ENCODE peak calls at places on chromosomes 12 and 14, in five cellular contexts. Z is coronary artery, F is PC-9, L is pancreas, B is aorta. H is an unnamed sample.
A peak's percentile ranks its signal among the peaks of the same experiment; 100 is the strongest.

GRCh38 chr12:15701212-15701611 is 88.0 kb downstream of the EPS8 start:
- DNase-seq in Z (no peak), F (no peak), B (no peak), L (no peak), H (no peak)

GRCh38 chr12:77133566-77133965 is 68.2 kb upstream of the E2F7 start:
- DNase-seq in Z (no peak), F (peak; percentile 40), B (no peak), L (no peak), H (peak; percentile 27)

GRCh38 chr14:53462931-53463778 is 310.0 kb upstream of the DDHD1 start:
- DNase-seq in B (no peak), Z (no peak), L (no peak), F (no peak), H (no peak)

GRCh38 chr14:55979096-55979495 is 139.1 kb upstream of the PELI2 start:
- DNase-seq in F (no peak), Z (no peak), L (no peak), B (no peak), H (no peak)

GRCh38 chr14:78598046-78598652 is 428.0 kb downstream of the NRXN3 start:
- DNase-seq in Z (no peak), B (no peak), L (peak; percentile 36), F (peak; percentile 29), H (peak; percentile 38)

GRCh38 chr12:26961803-26962202 is 23.5 kb downstream of the FGFR1OP2 start:
- DNase-seq in B (no peak), Z (no peak), F (no peak), L (no peak), H (no peak)

GRCh38 chr12:103589517-103589916 is 2.4 kb downstream of the STAB2 start:
- DNase-seq in L (no peak), Z (no peak), B (no peak), F (no peak), H (no peak)

GRCh38 chr12:92398565-92399309 is 253.1 kb upstream of the BTG1 start:
- DNase-seq in Z (no peak), F (no peak), B (no peak), L (no peak), H (no peak)

GRCh38 chr12:116539361-116539771 is 19.8 kb upstream of the MAP1LC3B2 start:
- DNase-seq in F (no peak), B (no peak), Z (no peak), L (no peak), H (no peak)

GRCh38 chr14:32620724-32621123 is 291.6 kb downstream of the AKAP6 start:
- DNase-seq in B (no peak), Z (no peak), L (no peak), F (no peak), H (no peak)

GRCh38 chr14:47676301-47676617 is 854 bp upstream of the MDGA2 start:
- DNase-seq in L (no peak), B (peak; percentile 65), Z (no peak), F (no peak), H (no peak)

GRCh38 chr12:80313184-80313583 is 130.9 kb upstream of the PTPRQ start:
- DNase-seq in L (no peak), B (no peak), Z (no peak), F (no peak), H (no peak)

GRCh38 chr12:42396473-42397259 is 70.7 kb downstream of the PPHLN1 start:
- DNase-seq in L (no peak), Z (no peak), B (no peak), F (no peak), H (no peak)

GRCh38 chr12:131222271-131223139 is 268.8 kb downstream of the ADGRD1 start:
- DNase-seq in F (no peak), L (no peak), Z (no peak), B (peak; percentile 62), H (no peak)

GRCh38 chr12:46659844-46660243 is 166.0 kb downstream of the SLC38A4 start:
- DNase-seq in Z (no peak), L (no peak), F (no peak), B (no peak), H (no peak)

GRCh38 chr12:26938660-26939185 is 453 bp downstream of the FGFR1OP2 start:
- DNase-seq in Z (no peak), F (no peak), B (peak; percentile 86), L (no peak), H (peak; percentile 74)

GRCh38 chr12:25644964-25645363 is 91.9 kb upstream of the LMNTD1 start:
- DNase-seq in F (no peak), B (no peak), L (no peak), Z (no peak), H (no peak)

GRCh38 chr12:9864913-9865675 is 4.1 kb downstream of the CLEC2B start:
- DNase-seq in F (no peak), Z (no peak), L (no peak), B (no peak), H (no peak)

GRCh38 chr12:60263146-60263545 is 667.3 kb downstream of the SLC16A7 start:
- DNase-seq in B (no peak), F (no peak), Z (no peak), L (no peak), H (no peak)

GRCh38 chr14:95659986-95660385 is 26.2 kb upstream of the TCL1B start:
- DNase-seq in B (no peak), L (no peak), F (no peak), Z (no peak), H (no peak)

GRCh38 chr12:131681257-131681620 is 29.7 kb upstream of the SFSWAP start:
- DNase-seq in B (peak; percentile 39), F (no peak), L (no peak), Z (no peak), H (no peak)

DNA sequence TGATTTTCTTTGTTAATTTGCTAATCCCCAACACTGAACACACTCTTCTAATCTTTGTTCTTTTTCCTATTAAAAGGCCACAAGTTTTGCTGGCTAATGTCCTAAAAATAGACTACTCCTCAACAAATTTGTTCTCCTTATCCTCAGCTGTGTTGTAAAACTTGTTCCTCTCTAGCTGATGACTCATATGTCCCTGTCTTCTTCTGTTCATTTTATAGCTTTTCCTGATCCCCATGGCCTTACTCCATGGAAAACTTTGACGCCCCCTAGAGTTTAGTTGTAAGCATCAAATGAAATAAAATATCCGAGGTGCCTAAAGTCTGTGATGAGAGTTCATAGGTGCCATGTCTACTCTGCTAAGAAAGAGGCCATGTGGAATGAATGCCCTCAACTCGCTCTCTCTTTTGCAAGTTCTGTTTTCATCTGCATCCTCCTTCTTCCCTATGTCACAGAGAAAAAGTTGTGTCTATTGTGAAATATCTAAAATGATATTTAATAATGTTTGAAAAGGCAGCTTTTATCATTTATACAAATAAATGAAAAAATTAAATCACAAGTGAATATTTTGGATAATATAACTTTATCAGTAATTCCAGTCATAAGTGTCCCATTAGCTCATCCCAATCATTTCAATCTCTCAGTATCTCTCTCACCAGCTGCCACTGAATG is 237.9 kb downstream of the IPO8 start:
- DNase-seq in L (no peak), Z (no peak), F (no peak), B (no peak), H (no peak)
- H3K27ac ChIP-seq in L (no peak overlapping the region), Z (no peak overlapping the region), F (no peak overlapping the region), B (no peak overlapping the region), H (no peak overlapping the region)

GRCh38 chr14:91371990-91372375 is 45.6 kb downstream of the CCDC88C start:
- DNase-seq in L (no peak), B (no peak), Z (no peak), F (no peak), H (no peak)

GRCh38 chr14:91374897-91375747 is 42.5 kb downstream of the CCDC88C start:
- DNase-seq in F (no peak), L (peak; percentile 77), B (no peak), Z (no peak), H (no peak)

GRCh38 chr14:91374287-91374880 is 43.2 kb downstream of the CCDC88C start:
- DNase-seq in Z (no peak), L (no peak), B (no peak), F (peak; percentile 52), H (no peak)

GRCh38 chr14:91372680-91373495 is 44.7 kb downstream of the CCDC88C start:
- DNase-seq in Z (no peak), B (no peak), F (no peak), L (no peak), H (no peak)

GRCh38 chr14:91373591-91374245 is 43.9 kb downstream of the CCDC88C start:
- DNase-seq in F (peak; percentile 25), L (no peak), Z (no peak), B (no peak), H (no peak)
- H3K27ac ChIP-seq in F (peak overlapping the region; percentile 47), L (no peak overlapping the region), Z (no peak overlapping the region), B (no peak overlapping the region), H (peak overlapping the region; percentile 46)

DNA sequence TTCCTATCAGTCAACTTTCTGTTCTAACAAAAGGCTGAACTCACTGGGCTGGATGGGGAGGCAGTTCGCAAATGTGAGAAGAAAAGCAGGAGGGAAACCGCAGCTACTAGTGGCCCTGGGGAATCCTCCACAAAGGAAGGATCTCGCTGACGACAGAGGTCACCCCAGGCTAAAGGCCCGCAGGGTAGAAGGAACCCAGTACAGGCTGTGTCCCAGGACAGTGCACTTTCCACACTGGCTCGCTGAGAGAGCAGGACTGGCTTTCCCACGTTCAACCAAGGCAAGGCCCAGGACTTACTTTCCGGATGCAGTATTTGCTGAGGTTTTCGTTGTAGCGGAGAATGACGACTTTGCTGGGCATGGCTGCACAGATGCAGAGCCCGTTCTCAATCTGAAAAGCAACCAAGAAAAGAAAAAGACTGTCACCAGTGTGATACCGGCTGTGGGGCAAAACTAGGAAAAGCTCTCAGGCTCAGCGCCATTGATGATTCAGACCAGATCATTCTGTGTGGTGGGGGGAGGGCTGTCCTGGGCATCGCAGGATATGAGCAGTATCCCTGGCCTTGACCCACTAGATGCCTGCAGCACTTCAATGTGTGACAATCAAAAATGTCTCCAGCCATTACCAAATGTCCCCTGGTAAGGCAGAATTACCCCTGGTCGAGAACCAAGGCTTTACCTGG is 36.3 kb downstream of the PRKAB1 start:
- DNase-seq in L (no peak), B (no peak), Z (no peak), F (no peak), H (no peak)
- H3K27ac ChIP-seq in L (no peak overlapping the region), B (no peak overlapping the region), Z (no peak overlapping the region), F (no peak overlapping the region), H (peak overlapping the region; percentile 65)

DNA sequence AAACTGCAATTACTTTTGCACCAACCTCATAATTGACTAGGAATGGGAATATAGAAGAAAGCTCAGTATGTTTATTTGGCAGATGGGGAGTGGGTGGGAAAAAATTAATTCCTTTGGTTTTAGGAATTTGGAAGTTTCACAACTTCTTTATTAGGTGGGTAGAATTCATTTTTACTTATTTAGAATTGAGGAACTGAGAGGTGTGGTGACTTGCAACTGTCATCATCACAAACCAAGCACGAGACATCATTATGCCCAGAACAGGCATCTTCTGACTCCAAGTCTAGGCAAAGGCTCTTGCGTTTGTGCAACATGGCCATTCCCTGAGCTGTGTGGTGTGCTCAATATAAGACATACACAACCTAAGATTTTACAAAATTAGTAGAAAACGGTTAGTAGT is 380.0 kb downstream of the ATP23 start:
- DNase-seq in Z (no peak), L (no peak), F (no peak), B (no peak), H (no peak)
- H3K27ac ChIP-seq in Z (no peak overlapping the region), L (no peak overlapping the region), F (no peak overlapping the region), B (no peak overlapping the region), H (no peak overlapping the region)

GRCh38 chr12:94807951-94808350 is 157.6 kb upstream of the TMCC3 start:
- DNase-seq in F (no peak), L (no peak), Z (no peak), B (no peak), H (no peak)
- H3K27ac ChIP-seq in F (no peak overlapping the region), L (no peak overlapping the region), Z (no peak overlapping the region), B (no peak overlapping the region), H (no peak overlapping the region)

H was measured in heart left ventricle.